ENCODE peak calls at places on chromosomes 2 and 18, in five cellular contexts. V is GDM1; N is stimulated activated CD4-positive, alpha-beta T cell treated with anti-CD3 and anti-CD28 coated beads, Interleukin-15, amount 100 ng/mL, for 1 hour; M is substantia nigra; D is epithelial cell of esophagus. A is an unnamed sample.

GRCh38 chr2:230912046-230912445 is 13.0 kb downstream of the GPR55 start:
- DNase-seq in V (no peak), N (no peak), D (no peak), M (no peak), A (no peak)

GRCh38 chr2:176579608-176580007 is 310.4 kb downstream of the MTX2 start:
- DNase-seq in M (no peak), V (no peak), N (no peak), D (no peak), A (no peak)

GRCh38 chr2:150924862-150925261 is 336.8 kb downstream of the RBM43 start:
- DNase-seq in N (no peak), M (no peak), D (no peak), V (no peak), A (no peak)

GRCh38 chr2:133836691-133837090 is 268.4 kb upstream of the NCKAP5 start:
- DNase-seq in N (no peak), M (no peak), V (no peak), D (no peak), A (no peak)

GRCh38 chr2:14516844-14517243 is 115.7 kb upstream of the LRATD1 start:
- DNase-seq in V (no peak), D (peak; percentile 91), M (no peak), N (no peak), A (no peak)

GRCh38 chr2:33015421-33016142 is 68.8 kb downstream of the LTBP1 start:
- DNase-seq in D (peak; percentile 62), V (no peak), N (no peak), M (no peak), A (no peak)

GRCh38 chr18:72107647-72108046 is 436.5 kb downstream of the CBLN2 start:
- DNase-seq in N (no peak), V (no peak), D (peak; percentile 44), M (peak; percentile 11), A (no peak)

GRCh38 chr18:25621144-25621543 is 269.2 kb upstream of the ZNF521 start:
- DNase-seq in V (no peak), N (no peak), M (no peak), D (no peak), A (no peak)

GRCh38 chr2:55946793-55947192 is 23.2 kb upstream of the EFEMP1 start:
- DNase-seq in V (no peak), N (no peak), D (no peak), M (no peak), A (no peak)

GRCh38 chr2:212242739-212243138 is 295.9 kb downstream of the ERBB4 start:
- DNase-seq in D (no peak), M (no peak), V (no peak), N (no peak), A (no peak)

GRCh38 chr2:110903548-110903947 is 171.2 kb downstream of the ACOXL start:
- DNase-seq in M (peak; percentile 29), N (no peak), V (no peak), D (no peak), A (no peak)

GRCh38 chr2:1742680-1743395 is 1.5 kb downstream of the PXDN start:
- DNase-seq in V (no peak), D (peak; percentile 94), M (peak; percentile 28), N (no peak), A (no peak)

GRCh38 chr2:71813801-71814470 is 333.7 kb downstream of the CYP26B1 start:
- DNase-seq in V (no peak), M (no peak), D (no peak), N (no peak), A (no peak)

GRCh38 chr18:67265464-67266245 is 250.9 kb downstream of the DSEL start:
- DNase-seq in D (peak; percentile 38), M (no peak), N (no peak), V (peak; percentile 5), A (peak; percentile 17)

GRCh38 chr2:100321881-100322820 is at the start of gene LONRF2:
- DNase-seq in D (no peak), N (no peak), M (peak; percentile 50), V (no peak), A (no peak)

GRCh38 chr2:64996914-64997313 is 7.7 kb downstream of the SLC1A4 start:
- DNase-seq in V (no peak), N (no peak), D (no peak), M (no peak), A (no peak)

GRCh38 chr2:101003278-101003775 is 1.2 kb downstream of the RPL31 start:
- DNase-seq in N (no peak), V (no peak), M (no peak), D (peak; percentile 14), A (no peak)

GRCh38 chr2:127012215-127012614 is 94.7 kb downstream of the BIN1 start:
- DNase-seq in D (no peak), N (no peak), V (no peak), M (no peak), A (no peak)

GRCh38 chr18:23134780-23135678 is at the start of gene CABLES1:
- DNase-seq in M (peak; percentile 57), N (no peak), V (peak; percentile 38), D (peak; percentile 33), A (no peak)

GRCh38 chr2:149767516-149767974 is 180.0 kb upstream of the MMADHC start:
- DNase-seq in M (no peak), V (no peak), D (peak; percentile 45), N (no peak), A (no peak)

GRCh38 chr2:213152065-213152794 is 818 bp upstream of the IKZF2 start:
- DNase-seq in V (no peak), N (peak; percentile 2), M (peak; percentile 73), D (peak; percentile 73), A (peak; percentile 32)

A was measured in AML-193.